ENCODE peak calls at places on chromosomes 1 and 21, in ten cellular contexts. T is A549, A is upper lobe of left lung, H is uterus, O is lower leg skin, S is HCT116, P is ovary, Z is heart left ventricle, V is IMR-90, M is esophagus muscularis mucosa. Y is an unnamed sample.

GRCh38 chr1:36576118-36576517 is 93.4 kb upstream of the CSF3R start:
- DNase-seq in T (peak; percentile 29), A (peak; percentile 29), H (peak; percentile 29), O (peak; percentile 16), S (peak; percentile 43), P (peak; percentile 44), Z (peak; percentile 37), V (peak; percentile 19), M (no peak), Y (peak; percentile 32)

GRCh38 chr1:41710980-41711379 is 207.7 kb downstream of the HIVEP3 start:
- DNase-seq in T (no peak), A (no peak), H (no peak), O (no peak), S (no peak), P (no peak), Z (no peak), V (no peak), M (no peak), Y (no peak)

GRCh38 chr21:44424608-44425306 is 30.6 kb upstream of the LRRC3 start:
- DNase-seq in T (no peak), A (peak; percentile 18), H (no peak), O (no peak), S (no peak), P (peak; percentile 7), Z (no peak), V (no peak), M (no peak), Y (no peak)

GRCh38 chr1:205791568-205792180 is 16.4 kb upstream of the RAB29 start:
- DNase-seq in T (peak; percentile 49), A (peak; percentile 63), H (peak; percentile 65), O (no peak), S (no peak), P (peak; percentile 76), Z (no peak), V (peak; percentile 44), M (no peak), Y (peak; percentile 54)

GRCh38 chr1:178548108-178548507 is 35.2 kb downstream of the TEX35 start:
- DNase-seq in T (no peak), A (no peak), H (no peak), O (no peak), S (no peak), P (no peak), Z (no peak), V (no peak), M (no peak), Y (no peak)

GRCh38 chr1:5888606-5889211 is 103.5 kb downstream of the NPHP4 start:
- DNase-seq in T (peak; percentile 4), A (no peak), H (no peak), O (no peak), S (no peak), P (no peak), Z (peak; percentile 11), V (no peak), M (no peak), Y (no peak)

GRCh38 chr1:20386682-20387081 is 96.0 kb downstream of the VWA5B1 start:
- DNase-seq in T (no peak), A (no peak), H (no peak), O (no peak), S (no peak), P (no peak), Z (no peak), V (no peak), M (no peak), Y (no peak)

GRCh38 chr1:203171341-203172183 is 4.1 kb downstream of the MYBPH start:
- DNase-seq in T (no peak), A (no peak), H (no peak), O (no peak), S (no peak), P (no peak), Z (peak; percentile 24), V (no peak), M (no peak), Y (no peak)

GRCh38 chr1:57270926-57271698 is 152.7 kb downstream of the DAB1 start:
- DNase-seq in T (no peak), A (no peak), H (no peak), O (no peak), S (no peak), P (no peak), Z (no peak), V (no peak), M (peak; percentile 75), Y (no peak)

GRCh38 chr1:29786195-29786594 is 549.9 kb downstream of the PTPRU start:
- DNase-seq in T (no peak), A (no peak), H (no peak), O (peak; percentile 12), S (no peak), P (no peak), Z (no peak), V (no peak), M (no peak), Y (no peak)

GRCh38 chr1:192445849-192446489 is 129.2 kb downstream of the RGS21 start:
- DNase-seq in T (peak; percentile 41), A (peak; percentile 29), H (peak; percentile 23), O (peak; percentile 45), S (peak; percentile 15), P (peak; percentile 44), Z (peak; percentile 28), V (peak; percentile 60), M (no peak), Y (peak; percentile 78)

GRCh38 chr1:168918860-168919741 is 187.4 kb upstream of the ATP1B1 start:
- DNase-seq in T (peak; percentile 18), A (no peak), H (no peak), O (no peak), S (no peak), P (no peak), Z (no peak), V (no peak), M (no peak), Y (no peak)

GRCh38 chr1:78176448-78176847 is 130.7 kb downstream of the GIPC2 start:
- DNase-seq in T (no peak), A (no peak), H (no peak), O (peak; percentile 21), S (no peak), P (no peak), Z (peak; percentile 36), V (peak; percentile 91), M (no peak), Y (no peak)

GRCh38 chr1:59229138-59229537 is 67.8 kb upstream of the FGGY start:
- DNase-seq in T (no peak), A (no peak), H (no peak), O (no peak), S (no peak), P (no peak), Z (no peak), V (peak; percentile 46), M (no peak), Y (no peak)

GRCh38 chr1:245488346-245489110 is 333.7 kb downstream of the KIF26B start:
- DNase-seq in T (no peak), A (no peak), H (no peak), O (no peak), S (no peak), P (no peak), Z (no peak), V (no peak), M (no peak), Y (no peak)

GRCh38 chr1:85611856-85612255 is 31.3 kb downstream of the CCN1 start:
- DNase-seq in T (peak; percentile 72), A (peak; percentile 88), H (peak; percentile 45), O (peak; percentile 58), S (peak; percentile 57), P (no peak), Z (peak; percentile 39), V (peak; percentile 100), M (no peak), Y (no peak)

GRCh38 chr1:178928041-178928440 is 57.2 kb upstream of the ANGPTL1 start:
- DNase-seq in T (no peak), A (no peak), H (no peak), O (no peak), S (no peak), P (no peak), Z (no peak), V (no peak), M (peak; percentile 87), Y (no peak)

GRCh38 chr1:189782280-189782679 is 695.4 kb downstream of the BRINP3 start:
- DNase-seq in T (no peak), A (no peak), H (no peak), O (no peak), S (no peak), P (no peak), Z (no peak), V (no peak), M (no peak), Y (no peak)

GRCh38 chr1:22142315-22143064 is 407 bp downstream of the WNT4 start:
- DNase-seq in T (no peak), A (no peak), H (peak; percentile 40), O (no peak), S (no peak), P (no peak), Z (no peak), V (no peak), M (no peak), Y (no peak)

GRCh38 chr1:68232354-68233148 is at the start of gene WLS:
- DNase-seq in T (peak; percentile 28), A (peak; percentile 86), H (peak; percentile 78), O (peak; percentile 79), S (peak; percentile 38), P (peak; percentile 87), Z (peak; percentile 87), V (peak; percentile 80), M (peak; percentile 93), Y (no peak)
- TF ChIP-seq POLR2A in T (no peak), A (no peak), H (peak; percentile 52), O (no peak), S (peak; percentile 81), P (peak; percentile 85), Z (peak; percentile 57), V (peak; percentile 95), M (peak; percentile 65), Y (no peak)

GRCh38 chr1:35180776-35181374 is 12.1 kb downstream of the SFPQ start:
- DNase-seq in T (no peak), A (no peak), H (no peak), O (no peak), S (no peak), P (no peak), Z (no peak), V (peak; percentile 44), M (no peak), Y (peak; percentile 29)
- TF ChIP-seq POLR2A in T (no peak), A (no peak), H (no peak), O (no peak), S (no peak), P (no peak), Z (no peak), V (no peak), M (no peak), Y (no peak)

DNA sequence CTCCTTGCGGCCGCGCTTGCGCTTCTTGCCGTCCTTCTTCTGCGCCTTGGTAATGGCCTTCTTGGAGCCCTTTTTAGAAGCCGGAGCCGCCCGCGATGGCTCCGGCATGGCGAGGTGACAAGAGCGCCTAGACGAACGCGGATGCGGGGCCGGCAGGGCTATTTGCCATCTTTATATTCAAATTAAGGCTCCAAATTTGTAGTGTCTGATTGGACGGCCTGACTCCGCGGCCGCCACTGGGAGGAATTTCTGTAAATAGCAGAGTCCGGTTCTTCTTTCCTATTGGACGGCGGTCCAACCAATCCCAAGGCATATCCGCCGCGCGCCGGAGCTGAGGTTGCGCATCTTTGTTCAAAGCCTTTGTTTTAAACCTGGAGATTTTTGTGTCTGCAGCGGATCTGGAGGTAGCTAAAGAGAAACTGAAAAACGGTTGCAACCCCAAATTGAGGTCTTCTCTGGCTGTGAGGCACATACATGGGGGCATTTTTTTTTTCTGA is 22.6 kb upstream of the RNF187 start:
- DNase-seq in T (peak; percentile 75), A (peak; percentile 52), H (peak; percentile 44), O (peak; percentile 59), S (no peak), P (peak; percentile 36), Z (peak; percentile 62), V (peak; percentile 81), M (peak; percentile 94), Y (peak; percentile 86)
- TF ChIP-seq POLR2A in T (no peak), A (no peak), H (no peak), O (no peak), S (no peak), P (no peak), Z (no peak), V (no peak), M (no peak), Y (peak; percentile 64)

GRCh38 chr1:208026880-208027438 is 116.0 kb upstream of the CD34 start:
- DNase-seq in T (no peak), A (no peak), H (no peak), O (no peak), S (no peak), P (no peak), Z (peak; percentile 61), V (no peak), M (no peak), Y (no peak)
- TF ChIP-seq POLR2A in T (no peak), A (no peak), H (no peak), O (no peak), S (no peak), P (no peak), Z (no peak), V (no peak), M (no peak), Y (no peak)

Y was measured in erythroblast.